ENCODE peak calls at places on chromosomes 12 and 14, in eight cellular contexts. E is T-cell; G is NCI-H2081; Y is colonic mucosa; R is epithelial cell of proximal tubule; K is MCF 10A; P is EL; F is CD4-positive, alpha-beta memory T cell. T is an unnamed sample.

GRCh38 chr14:89255012-89255411 is 162.0 kb downstream of the FOXN3 start:
- DNase-seq in E (no peak), G (no peak), Y (no peak), R (no peak), K (no peak), P (no peak), F (no peak), T (no peak)

GRCh38 chr14:64232095-64232830 is 61.9 kb downstream of the ESR2 start:
- DNase-seq in E (no peak), G (no peak), Y (no peak), R (peak), K (peak), P (peak), F (no peak), T (peak)

GRCh38 chr14:89841855-89842254 is 112.7 kb downstream of the EFCAB11 start:
- DNase-seq in E (no peak), G (no peak), Y (no peak), R (no peak), K (no peak), P (no peak), F (no peak), T (no peak)

GRCh38 chr12:56900583-56900982 is 33.6 kb downstream of the SDR9C7 start:
- DNase-seq in E (no peak), G (no peak), Y (no peak), R (no peak), K (peak), P (peak), F (no peak), T (no peak)

GRCh38 chr12:1799882-1800645 is 20.3 kb upstream of the LRTM2 start:
- DNase-seq in E (no peak), G (no peak), Y (no peak), R (no peak), K (no peak), P (no peak), F (no peak), T (no peak)

GRCh38 chr12:114294303-114294685 is 111.7 kb downstream of the TBX5 start:
- DNase-seq in E (no peak), G (no peak), Y (no peak), R (no peak), K (no peak), P (peak), F (no peak), T (no peak)

GRCh38 chr14:92770454-92770853 is 22.0 kb upstream of the LGMN start:
- DNase-seq in E (no peak), G (no peak), Y (no peak), R (no peak), K (no peak), P (no peak), F (no peak), T (no peak)

GRCh38 chr12:123131879-123132402 is 18.9 kb downstream of the PITPNM2 start:
- DNase-seq in E (peak), G (peak), Y (peak), R (no peak), K (no peak), P (no peak), F (peak), T (no peak)

GRCh38 chr12:6084969-6085450 is 39.5 kb downstream of the VWF start:
- DNase-seq in E (no peak), G (no peak), Y (no peak), R (peak), K (no peak), P (no peak), F (no peak), T (no peak)

GRCh38 chr14:44316647-44317432 is 190.2 kb downstream of the FSCB start:
- DNase-seq in E (no peak), G (peak), Y (peak), R (peak), K (peak), P (peak), F (no peak), T (peak)

GRCh38 chr12:13503094-13503835 is 306.7 kb downstream of the EMP1 start:
- DNase-seq in E (no peak), G (no peak), Y (no peak), R (no peak), K (no peak), P (no peak), F (no peak), T (no peak)

GRCh38 chr12:18857656-18858055 is 119.7 kb downstream of the CAPZA3 start:
- DNase-seq in E (no peak), G (no peak), Y (no peak), R (no peak), K (no peak), P (no peak), F (no peak), T (no peak)

GRCh38 chr14:34018564-34019244 is 67.8 kb upstream of the EGLN3 start:
- DNase-seq in E (no peak), G (no peak), Y (no peak), R (no peak), K (no peak), P (no peak), F (no peak), T (peak)

GRCh38 chr14:54346257-54346656 is 50.5 kb upstream of the CDKN3 start:
- DNase-seq in E (no peak), G (no peak), Y (no peak), R (no peak), K (no peak), P (no peak), F (no peak), T (no peak)

GRCh38 chr12:42589465-42590323 is at the start of gene PRICKLE1:
- DNase-seq in E (no peak), G (peak), Y (no peak), R (no peak), K (peak), P (peak), F (no peak), T (no peak)

GRCh38 chr12:131840643-131841416 is 12.6 kb downstream of the MMP17 start:
- DNase-seq in E (no peak), G (no peak), Y (no peak), R (no peak), K (no peak), P (no peak), F (no peak), T (no peak)

GRCh38 chr14:20866194-20866593 is 25.0 kb upstream of the RNASE3 start:
- DNase-seq in E (no peak), G (no peak), Y (no peak), R (no peak), K (no peak), P (no peak), F (no peak), T (no peak)

GRCh38 chr12:68746572-68747180 is 700 bp downstream of the SLC35E3 start:
- DNase-seq in E (no peak), G (no peak), Y (peak), R (peak), K (peak), P (peak), F (peak), T (peak)

GRCh38 chr14:53167602-53168328 is 14.6 kb upstream of the DDHD1 start:
- DNase-seq in E (no peak), G (no peak), Y (no peak), R (no peak), K (peak), P (peak), F (no peak), T (peak)

GRCh38 chr12:5163661-5164060 is 120.0 kb downstream of the KCNA5 start:
- DNase-seq in E (no peak), G (no peak), Y (no peak), R (no peak), K (no peak), P (peak), F (no peak), T (no peak)

GRCh38 chr12:15164997-15165659 is 56.1 kb downstream of the RERG start:
- DNase-seq in E (no peak), G (no peak), Y (no peak), R (no peak), K (peak), P (no peak), F (no peak), T (peak)

GRCh38 chr14:93950948-93951668 is 24.0 kb downstream of the FAM181A start:
- DNase-seq in E (no peak), G (no peak), Y (no peak), R (no peak), K (no peak), P (no peak), F (no peak), T (no peak)

GRCh38 chr14:45332360-45332988 is 79.5 kb upstream of the MIS18BP1 start:
- DNase-seq in E (no peak), G (no peak), Y (no peak), R (no peak), K (peak), P (no peak), F (no peak), T (no peak)

GRCh38 chr12:82099216-82099615 is 259.0 kb downstream of the CCDC59 start:
- DNase-seq in E (no peak), G (no peak), Y (no peak), R (peak), K (peak), P (no peak), F (no peak), T (no peak)

GRCh38 chr12:124390442-124391116 is 95.7 kb downstream of the RFLNA start:
- DNase-seq in E (no peak), G (no peak), Y (peak), R (no peak), K (peak), P (peak), F (no peak), T (no peak)

GRCh38 chr12:113720629-113721028 is 245.5 kb downstream of the RBM19 start:
- DNase-seq in E (no peak), G (no peak), Y (no peak), R (no peak), K (no peak), P (no peak), F (no peak), T (no peak)

GRCh38 chr12:86837246-86837645 is 581.1 kb upstream of the MGAT4C start:
- DNase-seq in E (no peak), G (no peak), Y (no peak), R (no peak), K (no peak), P (no peak), F (no peak), T (no peak)

GRCh38 chr12:69685810-69686209 is 13.3 kb downstream of the BEST3 start:
- DNase-seq in E (no peak), G (no peak), Y (no peak), R (peak), K (peak), P (peak), F (no peak), T (peak)

GRCh38 chr14:51485733-51486132 is 166.0 kb upstream of the FRMD6 start:
- DNase-seq in E (no peak), G (no peak), Y (no peak), R (no peak), K (no peak), P (no peak), F (no peak), T (no peak)

GRCh38 chr12:4779749-4780148 is 59.5 kb downstream of the GALNT8 start:
- DNase-seq in E (no peak), G (no peak), Y (no peak), R (no peak), K (no peak), P (no peak), F (no peak), T (no peak)

GRCh38 chr14:106620368-106620767 is 1094.0 kb downstream of the TMEM121 start:
- DNase-seq in E (no peak), G (no peak), Y (no peak), R (no peak), K (no peak), P (no peak), F (no peak), T (no peak)

GRCh38 chr14:92497391-92497790 is 16.2 kb upstream of the RIN3 start:
- DNase-seq in E (no peak), G (no peak), Y (peak), R (no peak), K (no peak), P (no peak), F (no peak), T (no peak)

GRCh38 chr12:126233625-126234024 is 1168.4 kb downstream of the AACS start:
- DNase-seq in E (no peak), G (no peak), Y (no peak), R (no peak), K (peak), P (no peak), F (no peak), T (no peak)

GRCh38 chr14:28751467-28752058 is 15.0 kb upstream of the FOXG1 start:
- DNase-seq in E (no peak), G (peak), Y (peak), R (peak), K (peak), P (peak), F (no peak), T (peak)

GRCh38 chr14:96945721-96946120 is 148.5 kb downstream of the VRK1 start:
- DNase-seq in E (no peak), G (no peak), Y (no peak), R (no peak), K (no peak), P (no peak), F (no peak), T (no peak)

GRCh38 chr12:34406228-34406995 is 384.1 kb downstream of the ALG10 start:
- DNase-seq in E (no peak), G (no peak), Y (peak), R (no peak), K (no peak), P (no peak), F (no peak), T (no peak)

GRCh38 chr12:132346496-132347470 is 17.4 kb upstream of the GALNT9 start:
- DNase-seq in E (no peak), G (no peak), Y (no peak), R (no peak), K (no peak), P (no peak), F (no peak), T (no peak)

GRCh38 chr12:93060071-93060665 is 131.1 kb upstream of the EEA1 start:
- DNase-seq in E (no peak), G (no peak), Y (no peak), R (no peak), K (no peak), P (no peak), F (no peak), T (no peak)